ENCODE peak calls at places on chromosomes 3 and 15, in four cellular contexts. B is AML-193; T is astrocyte of the hippocampus; Y is activated CD8-positive, alpha-beta memory T cell treated with anti-CD3 and anti-CD28 coated beads for 24 hours. W is an unnamed sample.

GRCh38 chr15:85955501-85956391 is 123.9 kb upstream of the AGBL1 start:
- DNase-seq in Y (no peak), T (peak), B (no peak), W (peak)

GRCh38 chr15:74523982-74524381 is 17.0 kb upstream of the ARID3B start:
- DNase-seq in B (no peak), T (no peak), Y (no peak), W (no peak)

GRCh38 chr3:87313641-87314040 is 37.3 kb upstream of the POU1F1 start:
- DNase-seq in B (no peak), Y (no peak), T (no peak), W (no peak)

GRCh38 chr15:69132935-69133861 is 27.2 kb upstream of the GLCE start:
- DNase-seq in B (no peak), Y (no peak), T (no peak), W (no peak)

GRCh38 chr15:82680200-82681102 is 29.2 kb downstream of the AP3B2 start:
- DNase-seq in B (no peak), T (peak), Y (peak), W (no peak)

GRCh38 chr3:129626744-129627349 is 20.4 kb upstream of the PLXND1 start:
- DNase-seq in Y (peak), T (peak), B (peak), W (no peak)

GRCh38 chr3:11095932-11096265 is 58.4 kb upstream of the HRH1 start:
- DNase-seq in T (peak), Y (no peak), B (no peak), W (no peak)

GRCh38 chr15:41501961-41502786 is 8.5 kb downstream of the ITPKA start:
- DNase-seq in B (no peak), T (peak), Y (peak), W (no peak)

GRCh38 chr3:127462111-127462655 is 128.3 kb downstream of the TPRA1 start:
- DNase-seq in B (no peak), T (no peak), Y (no peak), W (no peak)

GRCh38 chr15:60859996-60860494 is 369.1 kb downstream of the RORA start:
- DNase-seq in T (peak), B (no peak), Y (no peak), W (peak)

GRCh38 chr15:90594297-90594696 is 64.6 kb downstream of the CRTC3 start:
- DNase-seq in T (peak), Y (peak), B (no peak), W (no peak)

GRCh38 chr15:100111103-100112060 is 230.4 kb downstream of the ADAMTS17 start:
- DNase-seq in Y (peak), B (peak), T (peak), W (peak)

GRCh38 chr15:75227663-75228280 is 26.1 kb downstream of the C15orf39 start:
- DNase-seq in Y (no peak), B (no peak), T (no peak), W (no peak)

GRCh38 chr15:39502048-39502447 is 78.8 kb upstream of the THBS1 start:
- DNase-seq in T (no peak), Y (no peak), B (no peak), W (no peak)

GRCh38 chr3:147554332-147554731 is 145.2 kb downstream of the ZIC1 start:
- DNase-seq in T (no peak), Y (no peak), B (no peak), W (peak)

GRCh38 chr3:183548262-183548769 is 7.2 kb downstream of the KLHL6 start:
- DNase-seq in B (no peak), Y (peak), T (peak), W (peak)

GRCh38 chr3:84126160-84126559 is 832.6 kb upstream of the CADM2 start:
- DNase-seq in B (no peak), Y (no peak), T (no peak), W (no peak)

GRCh38 chr3:23553353-23553752 is 252.4 kb upstream of the UBE2E1 start:
- DNase-seq in B (no peak), Y (no peak), T (no peak), W (no peak)